ENCODE peak calls at places on chromosomes 7 and 10, in five cellular contexts. E is fibroblast of mammary gland, R is mammary epithelial cell, B is hepatocyte, U is cardiac fibroblast. J is an unnamed sample.

GRCh38 chr7:142231716-142232115 is 26.1 kb downstream of the PRSS58 start:
- DNase-seq in E (peak), R (no peak), B (peak), U (peak), J (peak)

GRCh38 chr10:121886997-121887622 is 40.7 kb downstream of the ATE1 start:
- DNase-seq in E (peak), R (peak), B (peak), U (peak), J (peak)

GRCh38 chr10:87915989-87916388 is 52.6 kb downstream of the PTEN start:
- DNase-seq in E (peak), R (peak), B (no peak), U (peak), J (no peak)

GRCh38 chr10:25797888-25798429 is 136.1 kb upstream of the MYO3A start:
- DNase-seq in E (no peak), R (no peak), B (no peak), U (peak), J (no peak)

GRCh38 chr10:80530251-80530650 is 7.5 kb upstream of the SH2D4B start:
- DNase-seq in E (peak), R (no peak), B (no peak), U (peak), J (no peak)

GRCh38 chr10:71631007-71631859 is 88.3 kb downstream of the C10orf105 start:
- DNase-seq in E (no peak), R (no peak), B (no peak), U (no peak), J (no peak)

GRCh38 chr10:108203905-108204527 is 1039.5 kb upstream of the SORCS1 start:
- DNase-seq in E (no peak), R (no peak), B (no peak), U (no peak), J (no peak)

GRCh38 chr10:3982746-3983442 is 197.9 kb upstream of the KLF6 start:
- DNase-seq in E (no peak), R (no peak), B (no peak), U (no peak), J (no peak)

DNA sequence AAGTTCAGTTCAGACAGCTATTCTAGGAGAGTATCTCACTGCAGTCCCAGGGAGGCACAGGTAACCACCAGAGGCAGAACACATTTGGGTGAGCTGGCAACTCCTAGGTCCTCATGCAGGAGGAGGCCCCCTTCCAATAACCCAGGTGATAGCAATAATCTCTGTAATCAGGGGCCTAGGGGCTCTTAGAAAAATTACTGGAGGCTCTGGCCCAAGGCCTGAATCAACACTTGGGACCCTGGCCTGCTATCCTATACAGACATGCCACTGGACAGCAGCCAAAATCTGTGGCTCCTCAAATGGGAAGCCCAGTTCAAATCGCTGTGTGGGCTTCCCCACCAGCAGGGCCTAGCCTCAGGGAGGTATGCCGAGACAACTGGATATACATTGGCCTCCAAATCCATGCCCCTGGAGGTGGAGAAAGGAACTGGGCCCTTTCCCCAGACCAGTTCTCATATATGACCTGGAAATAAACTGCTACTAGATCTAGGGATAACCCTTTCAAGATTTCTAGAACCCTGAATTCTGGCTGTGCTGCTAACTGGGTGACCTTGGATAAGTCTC is 1.6 kb downstream of the AVPI1 start:
- DNase-seq in E (peak), R (peak), B (no peak), U (no peak), J (no peak)
- H3K4me3 ChIP-seq in E (peak), R (peak), B (peak), U (peak), J (no peak)

DNA sequence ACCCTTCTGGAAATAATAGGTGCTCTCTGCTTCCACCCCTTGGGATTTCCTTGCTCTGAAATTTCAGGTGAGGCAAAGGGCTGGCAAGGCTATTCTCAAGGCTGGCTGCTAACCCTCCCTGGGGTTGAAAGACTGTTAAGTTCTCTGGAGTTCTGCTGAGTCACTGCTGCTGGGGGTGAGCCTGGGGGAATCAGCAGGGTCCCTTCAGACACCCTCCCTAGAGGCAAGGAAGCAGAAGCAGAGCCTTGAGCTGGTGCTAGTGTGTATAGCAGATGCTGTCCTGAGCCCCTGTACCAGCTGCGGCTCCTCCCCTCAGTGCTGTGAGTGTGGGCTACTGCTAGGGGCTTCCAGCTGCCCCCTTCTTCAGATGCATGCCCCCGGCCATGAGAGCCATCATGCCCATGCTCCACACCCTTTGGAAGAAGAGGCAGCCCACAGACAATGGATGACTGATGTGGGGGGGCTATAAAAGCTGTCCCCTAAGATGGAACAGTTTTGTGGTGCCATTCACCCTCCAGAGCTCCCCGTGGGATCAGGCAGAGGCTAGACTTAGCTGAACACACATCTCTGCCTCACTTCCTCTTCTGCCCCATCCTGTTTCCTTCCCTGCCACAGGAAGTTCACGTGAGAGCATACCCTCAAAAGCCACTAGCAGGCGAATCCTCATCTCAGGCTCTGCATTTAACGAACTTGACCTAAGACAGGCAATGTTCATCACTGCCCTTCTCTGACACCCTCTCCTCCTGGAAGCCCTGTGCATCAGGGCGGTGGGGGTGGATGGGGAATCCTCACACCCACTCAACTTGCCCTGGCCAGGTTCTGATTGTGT is 91.8 kb downstream of the SH3PXD2A start:
- DNase-seq in E (no peak), R (no peak), B (no peak), U (no peak), J (no peak)
- H3K4me3 ChIP-seq in E (no peak), R (no peak), B (no peak), U (no peak), J (no peak)

GRCh38 chr7:3075441-3075840 is 31.8 kb upstream of the CARD11 start:
- DNase-seq in E (no peak), R (no peak), B (no peak), U (no peak), J (no peak)

GRCh38 chr7:3076700-3077099 is 33.0 kb upstream of the CARD11 start:
- DNase-seq in E (no peak), R (no peak), B (no peak), U (no peak), J (no peak)

GRCh38 chr7:3073763-3074460 is 30.2 kb upstream of the CARD11 start:
- DNase-seq in E (no peak), R (peak), B (no peak), U (no peak), J (no peak)

GRCh38 chr7:3078458-3078857 is 34.8 kb upstream of the CARD11 start:
- DNase-seq in E (no peak), R (no peak), B (no peak), U (no peak), J (no peak)

GRCh38 chr7:3076163-3076562 is 32.5 kb upstream of the CARD11 start:
- DNase-seq in E (no peak), R (no peak), B (no peak), U (no peak), J (no peak)
- H3K4me3 ChIP-seq in E (no peak), R (no peak), B (no peak), U (no peak), J (no peak)

GRCh38 chr10:78927257-78927995 is 141.3 kb upstream of the ZMIZ1 start:
- DNase-seq in E (no peak), R (peak), B (no peak), U (no peak), J (no peak)

GRCh38 chr10:78925800-78926319 is 142.9 kb upstream of the ZMIZ1 start:
- DNase-seq in E (peak), R (peak), B (peak), U (peak), J (no peak)

GRCh38 chr10:78923644-78924318 is 145.0 kb upstream of the ZMIZ1 start:
- DNase-seq in E (no peak), R (no peak), B (no peak), U (no peak), J (no peak)

GRCh38 chr10:78924319-78925003 is 144.3 kb upstream of the ZMIZ1 start:
- DNase-seq in E (no peak), R (no peak), B (no peak), U (no peak), J (no peak)

DNA sequence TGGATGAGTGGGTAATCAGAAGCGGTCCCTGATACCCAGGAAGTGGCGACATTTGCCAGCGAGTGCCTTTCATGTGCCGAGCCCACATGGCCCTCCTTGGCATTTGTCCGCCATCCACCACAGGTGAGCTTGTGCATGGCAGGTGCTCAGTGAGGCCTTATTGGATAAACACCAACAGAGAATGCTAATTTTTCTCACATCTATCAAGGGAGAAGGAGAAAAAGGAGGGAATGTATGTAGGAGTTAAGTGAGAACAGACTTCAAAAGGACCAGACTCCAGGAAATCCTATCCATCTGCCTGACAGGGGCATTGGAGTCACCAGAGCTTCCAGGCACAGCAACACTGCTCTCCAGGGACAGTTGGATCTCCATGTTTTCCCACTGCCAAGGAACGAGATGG is 143.5 kb upstream of the ZMIZ1 start:
- DNase-seq in E (no peak), R (no peak), B (no peak), U (no peak), J (no peak)
- H3K4me3 ChIP-seq in E (no peak), R (no peak), B (no peak), U (no peak), J (no peak)

GRCh38 chr7:25493811-25494366 is 265.6 kb upstream of the NPVF start:
- DNase-seq in E (no peak), R (no peak), B (no peak), U (no peak), J (no peak)

GRCh38 chr7:25495342-25495855 is 267.1 kb upstream of the NPVF start:
- DNase-seq in E (no peak), R (no peak), B (peak), U (no peak), J (no peak)

GRCh38 chr7:25495905-25496304 is 267.6 kb upstream of the NPVF start:
- DNase-seq in E (peak), R (no peak), B (no peak), U (no peak), J (no peak)

GRCh38 chr7:25496394-25497103 is 268.3 kb upstream of the NPVF start:
- DNase-seq in E (peak), R (no peak), B (no peak), U (no peak), J (no peak)
- H3K4me3 ChIP-seq in E (no peak), R (no peak), B (no peak), U (no peak), J (no peak)

GRCh38 chr10:61000769-61001730 is 57.1 kb upstream of the RHOBTB1 start:
- DNase-seq in E (peak), R (peak), B (peak), U (no peak), J (no peak)

GRCh38 chr10:60998932-60999331 is 54.9 kb upstream of the RHOBTB1 start:
- DNase-seq in E (no peak), R (no peak), B (no peak), U (no peak), J (no peak)

GRCh38 chr10:61001731-61002122 is 57.7 kb upstream of the RHOBTB1 start:
- DNase-seq in E (no peak), R (no peak), B (no peak), U (no peak), J (no peak)
- H3K4me3 ChIP-seq in E (peak), R (peak), B (peak), U (peak), J (peak)

DNA sequence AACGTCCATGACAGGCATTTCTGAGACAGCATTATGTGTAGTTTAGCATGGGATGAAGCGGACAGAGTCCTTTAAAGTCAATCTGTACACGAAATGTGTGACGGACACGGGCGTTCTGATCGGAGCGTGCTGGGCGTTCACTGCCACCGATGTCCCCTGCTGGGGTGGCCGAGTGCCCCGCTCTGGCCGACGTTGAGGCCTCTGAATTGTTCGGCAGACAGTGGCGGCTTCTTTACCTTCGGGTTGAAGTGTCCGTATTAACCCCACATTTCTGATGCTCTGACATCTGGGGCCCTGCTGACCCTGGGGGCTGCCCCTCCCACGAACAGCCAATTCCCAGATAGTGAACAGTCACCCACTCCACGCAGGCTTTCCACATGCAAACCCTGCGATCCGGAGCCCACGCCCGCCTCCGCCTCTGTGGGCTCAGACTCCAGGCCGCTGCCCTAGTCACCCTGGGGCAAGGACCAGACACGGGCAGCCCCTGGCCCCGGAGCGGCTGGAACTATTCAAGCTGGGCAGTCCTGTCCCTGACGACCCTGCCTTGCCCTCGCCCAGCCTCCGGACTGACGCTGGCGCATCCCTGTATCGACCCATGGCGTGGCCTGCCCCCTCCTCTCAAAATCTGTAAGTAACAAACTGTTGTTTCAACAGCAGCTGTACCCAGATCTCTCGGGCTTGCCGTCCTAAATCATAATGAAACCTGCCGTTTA is 445.7 kb downstream of the PTPRN2 start:
- DNase-seq in E (no peak), R (no peak), B (no peak), U (no peak), J (no peak)
- H3K4me3 ChIP-seq in E (no peak), R (no peak), B (no peak), U (no peak), J (no peak)

GRCh38 chr7:148681821-148682220 is 16.9 kb upstream of the CUL1 start:
- DNase-seq in E (no peak), R (no peak), B (no peak), U (no peak), J (no peak)
- H3K4me3 ChIP-seq in E (no peak), R (no peak), B (no peak), U (no peak), J (no peak)